ENCODE peak calls at places on chromosomes 5 and 9, in five cellular contexts. V, T, B, E and J are unnamed samples. For H3K4me1 and H3K9me3, the result is how much of the 10 kb centered on the place peaks cover.

GRCh38 chr5:91126448-91126847 is 256.7 kb downstream of the ARRDC3 start:
- DNase-seq in V (no peak), B (no peak), T (peak), E (no peak), J (no peak)

GRCh38 chr5:74355456-74355855 is 285.1 kb downstream of the ENC1 start:
- DNase-seq in V (no peak), E (no peak), B (no peak), T (no peak), J (no peak)

GRCh38 chr5:55104036-55104767 is 1.8 kb downstream of the GZMA start:
- DNase-seq in T (no peak), V (no peak), B (no peak), E (no peak), J (no peak)

GRCh38 chr5:139710370-139711066 is 62.4 kb downstream of the CXXC5 start:
- DNase-seq in V (no peak), B (peak), T (peak), E (peak), J (no peak)

GRCh38 chr9:33137271-33137670 is 29.9 kb downstream of the B4GALT1 start:
- DNase-seq in T (no peak), E (no peak), V (no peak), B (no peak), J (no peak)

GRCh38 chr5:36060516-36060885 is 6.2 kb downstream of the UGT3A2 start:
- DNase-seq in V (no peak), E (peak), T (no peak), B (no peak), J (no peak)

GRCh38 chr9:89985078-89985477 is 380.3 kb downstream of the GADD45G start:
- DNase-seq in E (no peak), T (no peak), B (no peak), V (no peak), J (no peak)

GRCh38 chr5:112646139-112646941 is 91.3 kb upstream of the APC start:
- DNase-seq in V (no peak), E (no peak), T (no peak), B (no peak), J (no peak)

GRCh38 chr5:177495243-177496060 is 2.0 kb downstream of the PDLIM7 start:
- DNase-seq in T (no peak), V (no peak), B (peak), E (no peak), J (no peak)

GRCh38 chr9:36665921-36666429 is 93.3 kb downstream of the MELK start:
- DNase-seq in B (no peak), E (no peak), T (no peak), V (no peak), J (no peak)
- TF ChIP-seq POLR2A in B (no peak), E (no peak), T (no peak), V (no peak), J (no peak)

GRCh38 chr9:99060621-99061020 is 44.3 kb upstream of the TGFBR1 start:
- DNase-seq in E (no peak), T (no peak), V (no peak), B (no peak), J (no peak)

GRCh38 chr9:99057665-99058625 is 47.0 kb upstream of the TGFBR1 start:
- DNase-seq in T (peak), B (no peak), E (no peak), V (no peak), J (peak)

GRCh38 chr9:99059074-99059894 is 45.6 kb upstream of the TGFBR1 start:
- DNase-seq in V (no peak), E (no peak), B (peak), T (no peak), J (no peak)

GRCh38 chr9:99063522-99063921 is 41.4 kb upstream of the TGFBR1 start:
- DNase-seq in V (no peak), E (no peak), B (no peak), T (no peak), J (no peak)

GRCh38 chr9:99062549-99062948 is 42.4 kb upstream of the TGFBR1 start:
- DNase-seq in B (no peak), V (no peak), E (no peak), T (no peak), J (no peak)
- H3K4me1 ChIP-seq in B (under half), V (under half), E (under half), T (under half), J (under half)

DNA sequence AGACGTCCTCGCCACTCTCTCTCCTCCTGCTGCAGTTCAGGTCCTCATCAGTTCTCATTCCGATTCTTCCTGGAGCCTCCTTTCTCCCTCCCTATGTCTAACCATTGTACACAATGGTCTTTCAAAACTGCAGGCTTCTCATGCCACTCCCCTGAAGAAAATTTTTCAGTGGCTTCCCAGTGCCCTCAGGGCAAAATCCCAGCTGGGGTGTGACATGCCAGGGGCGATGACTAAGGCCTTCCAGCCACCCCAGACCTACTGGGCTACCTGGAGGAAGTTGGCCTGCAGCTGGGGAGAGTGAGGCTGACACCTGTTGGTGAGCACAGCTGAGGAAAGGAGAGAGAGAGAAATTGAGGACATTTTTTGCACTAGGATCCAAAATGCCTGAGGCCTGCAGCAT is 65.2 kb downstream of the SREK1 start:
- DNase-seq in E (peak), T (no peak), B (no peak), V (no peak), J (no peak)
- H3K9me3 ChIP-seq in E (under half), T (under half), B (under half), V (under half), J (under half)

DNA sequence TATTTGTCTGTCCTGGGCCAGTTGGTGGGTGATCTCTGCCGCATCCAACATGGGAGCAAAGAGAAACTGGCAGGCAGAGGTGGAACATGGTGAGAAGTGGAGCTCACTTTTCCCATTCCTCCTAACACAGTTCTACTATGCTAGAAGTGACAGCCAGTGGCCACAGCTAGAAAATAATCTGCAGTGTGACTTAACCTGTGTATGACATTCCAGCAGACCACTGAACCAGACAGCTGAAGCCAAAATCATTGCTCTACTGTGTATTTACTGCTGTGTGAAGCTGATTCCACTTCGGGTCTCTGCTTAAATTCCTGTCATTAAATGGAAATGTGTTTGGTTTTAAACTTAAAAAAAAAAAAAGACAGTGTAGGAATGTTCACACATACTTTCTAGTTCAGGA is 523.0 kb downstream of the MTRR start:
- DNase-seq in B (no peak), E (no peak), V (no peak), T (no peak), J (no peak)
- TF ChIP-seq POLR2A in B (no peak), E (no peak), V (no peak), T (no peak), J (no peak)

GRCh38 chr5:175775416-175775815 is 96.0 kb upstream of the CPLX2 start:
- DNase-seq in T (no peak), E (no peak), V (no peak), B (no peak), J (no peak)
- H3K4me1 ChIP-seq in T (under half), E (under half), V (under half), B (under half), J (under half)

GRCh38 chr5:179427032-179427675 is 81.9 kb upstream of the ADAMTS2 start:
- DNase-seq in B (no peak), T (no peak), E (no peak), V (no peak), J (peak)
- H3K9me3 ChIP-seq in B (under half), T (under half), E (under half), V (under half), J (under half)

GRCh38 chr5:14228219-14228618 is 85.1 kb downstream of the TRIO start:
- DNase-seq in B (no peak), V (no peak), E (no peak), T (no peak), J (no peak)

GRCh38 chr5:14225173-14225834 is 82.2 kb downstream of the TRIO start:
- DNase-seq in T (no peak), B (no peak), V (no peak), E (no peak), J (no peak)

GRCh38 chr5:14227501-14227900 is 84.4 kb downstream of the TRIO start:
- DNase-seq in T (no peak), V (no peak), B (no peak), E (no peak), J (no peak)

GRCh38 chr5:14226554-14226953 is 83.4 kb downstream of the TRIO start:
- DNase-seq in V (no peak), E (no peak), B (no peak), T (no peak), J (no peak)

GRCh38 chr5:14226992-14227391 is 83.8 kb downstream of the TRIO start:
- DNase-seq in T (no peak), B (peak), V (no peak), E (no peak), J (no peak)
- TF ChIP-seq POLR2A in T (no peak), B (no peak), V (no peak), E (no peak), J (no peak)

GRCh38 chr5:150626853-150627276 is 13.6 kb upstream of the SYNPO start:
- DNase-seq in E (no peak), B (peak), V (no peak), T (peak), J (no peak)
- H3K4me1 ChIP-seq in E (half or more), B (under half), V (under half), T (half or more), J (under half)

GRCh38 chr5:164876793-164877192 is 1371.4 kb downstream of the MAT2B start:
- DNase-seq in E (no peak), B (no peak), V (no peak), T (no peak), J (no peak)
- H3K9me3 ChIP-seq in E (under half), B (under half), V (under half), T (under half), J (under half)

GRCh38 chr9:75086443-75087278 is 1.3 kb downstream of the NMRK1 start:
- DNase-seq in V (no peak), E (no peak), T (peak), B (no peak), J (no peak)

GRCh38 chr9:75088646-75089368 is 493 bp downstream of the OSTF1 start:
- DNase-seq in B (peak), V (peak), T (peak), E (peak), J (peak)

GRCh38 chr9:75089369-75089766 is 1.1 kb downstream of the OSTF1 start:
- DNase-seq in B (no peak), V (no peak), T (no peak), E (no peak), J (no peak)

GRCh38 chr9:75087279-75087823 is 604 bp downstream of the NMRK1 start:
- DNase-seq in E (peak), B (peak), V (no peak), T (peak), J (peak)

DNA sequence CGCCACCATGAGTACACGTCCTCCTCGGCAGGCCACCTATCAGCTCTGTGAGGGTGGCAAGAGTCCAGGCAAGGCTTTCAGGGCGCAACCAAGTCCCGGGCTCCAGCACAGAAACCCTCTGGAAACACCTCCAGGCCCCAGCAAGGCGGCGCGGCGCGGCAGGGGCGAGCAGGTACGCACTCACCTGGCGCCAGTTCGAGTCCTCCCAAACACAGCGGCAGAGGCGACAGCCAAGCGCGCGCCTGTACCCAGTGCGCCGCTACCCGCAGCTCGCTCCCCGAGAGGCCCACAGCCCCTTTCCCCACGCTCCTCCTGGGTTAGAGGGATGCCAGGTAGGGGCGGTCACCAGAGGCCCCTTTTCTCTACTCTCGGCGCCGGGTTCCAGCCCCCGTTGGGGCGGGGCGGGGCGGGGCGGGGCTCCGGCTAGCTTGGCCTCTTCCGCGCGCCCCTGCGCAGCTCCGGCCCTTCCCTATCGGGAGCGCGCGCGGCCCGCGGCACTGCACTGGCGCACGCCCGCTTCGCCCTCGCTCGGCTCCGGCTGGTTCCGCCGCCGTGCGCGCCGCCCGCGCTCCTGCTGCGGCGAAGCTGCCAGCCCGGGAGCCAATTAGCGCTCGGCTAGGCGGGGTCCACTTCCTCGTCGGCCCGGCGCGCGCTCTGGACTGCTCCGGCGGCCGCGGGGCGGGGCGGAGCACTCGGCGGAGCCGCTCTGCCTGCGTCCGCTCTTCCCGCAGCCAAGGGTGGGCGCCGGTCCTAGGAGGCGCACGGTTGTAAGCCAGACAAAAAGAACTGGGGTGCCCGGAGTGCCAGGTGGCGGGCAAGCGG is at the start of the genes NMRK1 and OSTF1:
- DNase-seq in V (peak), E (peak), T (peak), B (peak), J (peak)
- TF ChIP-seq POLR2A in V (peak), E (peak), T (peak), B (peak), J (peak)